ENCODE peak calls at places on chromosomes 12 and 14, in four cellular contexts. One of them, this sample, is unnamed. For H3K36me3, the result is how much of the 10 kb centered on the place peaks cover.

GRCh38 chr12:25670076-25671055 is 117.3 kb upstream of the LMNTD1 start:
- DNase-seq in pancreas: no peak
- DNase-seq in heart right ventricle: no peak
- DNase-seq in MM.1S: no peak
- DNase-seq in this sample: no peak

GRCh38 chr14:62084020-62084419 is 321.8 kb downstream of the SNAPC1 start:
- DNase-seq in pancreas: no peak
- DNase-seq in heart right ventricle: no peak
- DNase-seq in MM.1S: no peak
- DNase-seq in this sample: no peak

GRCh38 chr12:117363263-117363662 is 1.8 kb upstream of the NOS1 start:
- DNase-seq in pancreas: no peak
- DNase-seq in heart right ventricle: no peak
- DNase-seq in MM.1S: no peak
- DNase-seq in this sample: no peak

GRCh38 chr14:102437997-102438922 is 71.3 kb downstream of the ANKRD9 start:
- DNase-seq in pancreas: peak
- DNase-seq in heart right ventricle: peak
- DNase-seq in MM.1S: peak
- DNase-seq in this sample: peak

GRCh38 chr12:13915096-13915495 is 66.3 kb downstream of the GRIN2B start:
- DNase-seq in pancreas: no peak
- DNase-seq in heart right ventricle: no peak
- DNase-seq in MM.1S: no peak
- DNase-seq in this sample: no peak

GRCh38 chr12:12909995-12910391 is 18.6 kb downstream of the GPRC5A start:
- DNase-seq in pancreas: no peak
- DNase-seq in heart right ventricle: no peak
- DNase-seq in MM.1S: no peak
- DNase-seq in this sample: no peak

GRCh38 chr14:90275820-90276219 is 19.5 kb downstream of the PSMC1 start:
- DNase-seq in pancreas: no peak
- DNase-seq in heart right ventricle: no peak
- DNase-seq in MM.1S: no peak
- DNase-seq in this sample: no peak

GRCh38 chr12:86627001-86627400 is 370.8 kb upstream of the MGAT4C start:
- DNase-seq in pancreas: no peak
- DNase-seq in heart right ventricle: no peak
- DNase-seq in MM.1S: no peak
- DNase-seq in this sample: no peak

GRCh38 chr12:6158749-6159148 is 34.3 kb upstream of the VWF start:
- DNase-seq in pancreas: no peak
- DNase-seq in heart right ventricle: no peak
- DNase-seq in MM.1S: no peak
- DNase-seq in this sample: no peak

GRCh38 chr12:6226002-6226700 is 26.0 kb downstream of the CD9 start:
- DNase-seq in pancreas: no peak
- DNase-seq in heart right ventricle: peak
- DNase-seq in MM.1S: no peak
- DNase-seq in this sample: no peak

GRCh38 chr12:106296179-106296877 is 6.2 kb upstream of the TCP11L2 start:
- DNase-seq in pancreas: no peak
- DNase-seq in heart right ventricle: no peak
- DNase-seq in MM.1S: no peak
- DNase-seq in this sample: no peak

GRCh38 chr12:44774815-44775411 is 101.2 kb downstream of the NELL2 start:
- DNase-seq in pancreas: peak
- DNase-seq in heart right ventricle: no peak
- DNase-seq in MM.1S: no peak
- DNase-seq in this sample: peak

GRCh38 chr12:58888131-58888783 is 32.0 kb downstream of the LRIG3 start:
- DNase-seq in pancreas: peak
- DNase-seq in heart right ventricle: peak
- DNase-seq in MM.1S: no peak
- DNase-seq in this sample: no peak

GRCh38 chr14:26163761-26164160 is 434.1 kb downstream of the NOVA1 start:
- DNase-seq in pancreas: no peak
- DNase-seq in heart right ventricle: no peak
- DNase-seq in MM.1S: no peak
- DNase-seq in this sample: no peak

GRCh38 chr12:20792971-20793370 is 17.5 kb upstream of the SLCO1B3 start:
- DNase-seq in pancreas: no peak
- DNase-seq in heart right ventricle: no peak
- DNase-seq in MM.1S: no peak
- DNase-seq in this sample: no peak

GRCh38 chr12:63064080-63064479 is 86.9 kb downstream of the AVPR1A start:
- DNase-seq in pancreas: no peak
- DNase-seq in heart right ventricle: no peak
- DNase-seq in MM.1S: no peak
- DNase-seq in this sample: no peak

GRCh38 chr12:70258605-70259403 is 15.6 kb downstream of the CNOT2 start:
- DNase-seq in pancreas: no peak
- DNase-seq in heart right ventricle: no peak
- DNase-seq in MM.1S: no peak
- DNase-seq in this sample: no peak

GRCh38 chr12:64746663-64747062 is 12.5 kb downstream of the GNS start:
- DNase-seq in pancreas: no peak
- DNase-seq in heart right ventricle: no peak
- DNase-seq in MM.1S: no peak
- DNase-seq in this sample: no peak

GRCh38 chr12:26723379-26724308 is 109.3 kb downstream of the ITPR2 start:
- DNase-seq in pancreas: no peak
- DNase-seq in heart right ventricle: no peak
- DNase-seq in MM.1S: peak
- DNase-seq in this sample: no peak

GRCh38 chr12:124675881-124676688 is 108.7 kb upstream of the NCOR2 start:
- DNase-seq in pancreas: no peak
- DNase-seq in heart right ventricle: no peak
- DNase-seq in MM.1S: no peak
- DNase-seq in this sample: no peak

GRCh38 chr12:3187846-3188755 is 110.9 kb downstream of the TSPAN9 start:
- DNase-seq in pancreas: no peak
- DNase-seq in heart right ventricle: no peak
- DNase-seq in MM.1S: no peak
- DNase-seq in this sample: no peak

GRCh38 chr12:91361864-91362263 is 179.2 kb upstream of the DCN start:
- DNase-seq in pancreas: no peak
- DNase-seq in heart right ventricle: no peak
- DNase-seq in MM.1S: peak
- DNase-seq in this sample: peak

GRCh38 chr12:118534003-118534402 is 157.6 kb downstream of the SUDS3 start:
- DNase-seq in pancreas: no peak
- DNase-seq in heart right ventricle: no peak
- DNase-seq in MM.1S: no peak
- DNase-seq in this sample: no peak

GRCh38 chr12:5262885-5263284 is 169.0 kb upstream of the NTF3 start:
- DNase-seq in pancreas: no peak
- DNase-seq in heart right ventricle: no peak
- DNase-seq in MM.1S: no peak
- DNase-seq in this sample: no peak

GRCh38 chr14:36848213-36848612 is 186.6 kb downstream of the PAX9 start:
- DNase-seq in pancreas: no peak
- DNase-seq in heart right ventricle: no peak
- DNase-seq in MM.1S: no peak
- DNase-seq in this sample: no peak

GRCh38 chr14:58861546-58861945 is 223.8 kb downstream of the DACT1 start:
- DNase-seq in pancreas: no peak
- DNase-seq in heart right ventricle: no peak
- DNase-seq in MM.1S: no peak
- DNase-seq in this sample: no peak

GRCh38 chr12:47039756-47040155 is 39.7 kb upstream of the PCED1B start:
- DNase-seq in pancreas: no peak
- DNase-seq in heart right ventricle: no peak
- DNase-seq in MM.1S: no peak
- DNase-seq in this sample: no peak

GRCh38 chr14:81940636-81941035 is 407.0 kb upstream of the SEL1L start:
- DNase-seq in pancreas: no peak
- DNase-seq in heart right ventricle: no peak
- DNase-seq in MM.1S: no peak
- DNase-seq in this sample: no peak

GRCh38 chr14:94805726-94806288 is 35.9 kb upstream of the GSC start:
- DNase-seq in pancreas: peak
- DNase-seq in heart right ventricle: no peak
- DNase-seq in MM.1S: no peak
- DNase-seq in this sample: no peak

GRCh38 chr14:70555890-70556289 is 21.1 kb upstream of the ADAM20 start:
- DNase-seq in pancreas: peak
- DNase-seq in heart right ventricle: peak
- DNase-seq in MM.1S: no peak
- DNase-seq in this sample: no peak

GRCh38 chr12:113876160-113876559 is 90.0 kb downstream of the RBM19 start:
- DNase-seq in pancreas: no peak
- DNase-seq in heart right ventricle: no peak
- DNase-seq in MM.1S: no peak
- DNase-seq in this sample: no peak

GRCh38 chr12:6430124-6430989 is 14.4 kb upstream of the CD27 start:
- DNase-seq in pancreas: peak
- DNase-seq in heart right ventricle: peak
- DNase-seq in MM.1S: no peak
- DNase-seq in this sample: peak

GRCh38 chr12:31245822-31246469 is 80.0 kb downstream of the SINHCAF start:
- DNase-seq in pancreas: no peak
- DNase-seq in heart right ventricle: no peak
- DNase-seq in MM.1S: peak
- DNase-seq in this sample: no peak

GRCh38 chr12:116222358-116222757 is 55.1 kb downstream of the MED13L start:
- DNase-seq in pancreas: peak
- DNase-seq in heart right ventricle: peak
- DNase-seq in MM.1S: no peak
- DNase-seq in this sample: no peak
- H3K36me3 ChIP-seq in pancreas: under half
- H3K36me3 ChIP-seq in heart right ventricle: under half
- H3K36me3 ChIP-seq in MM.1S: under half
- H3K36me3 ChIP-seq in this sample: under half

DNA sequence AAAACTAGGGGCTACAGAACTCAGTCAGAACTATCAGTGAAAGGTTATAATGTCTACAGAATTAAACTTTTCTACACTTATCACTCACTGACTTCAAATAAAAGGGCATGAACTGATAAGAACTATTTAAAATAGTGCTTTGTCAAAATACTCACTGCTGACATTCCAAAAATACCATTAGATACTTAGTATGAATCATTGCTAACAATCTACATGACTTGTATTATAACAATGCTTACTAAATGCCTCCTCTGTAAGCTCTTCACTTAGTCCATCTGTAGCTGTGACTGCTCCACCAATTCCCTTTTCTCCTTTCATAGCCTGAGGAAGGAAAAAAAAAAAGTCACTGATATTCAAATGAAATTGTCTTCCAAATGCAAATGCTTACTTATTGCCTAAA is 17.0 kb downstream of the NFYB start:
- DNase-seq in pancreas: no peak
- DNase-seq in heart right ventricle: no peak
- DNase-seq in MM.1S: no peak
- DNase-seq in this sample: no peak
- H3K36me3 ChIP-seq in pancreas: under half
- H3K36me3 ChIP-seq in heart right ventricle: half or more
- H3K36me3 ChIP-seq in MM.1S: under half
- H3K36me3 ChIP-seq in this sample: under half

DNA sequence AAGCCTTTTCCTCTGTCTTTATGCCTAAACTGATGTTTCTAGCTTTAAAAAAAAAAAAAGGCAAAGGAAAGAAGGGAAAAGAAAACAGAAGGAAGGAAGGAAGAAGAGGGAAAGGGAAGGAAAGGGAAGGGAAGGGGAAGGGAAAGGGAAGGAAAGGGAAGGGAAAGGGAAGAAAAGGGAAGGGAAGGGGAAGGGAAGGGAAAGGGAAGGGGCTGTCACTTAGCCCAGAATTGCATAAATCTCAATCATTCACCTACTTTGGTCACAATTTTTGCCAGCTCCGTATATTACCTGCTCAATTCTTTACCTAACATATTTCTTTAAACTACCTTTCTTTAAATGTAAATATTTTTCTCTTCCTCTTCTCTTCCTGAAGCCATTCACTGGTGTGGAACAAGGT is 26.8 kb downstream of the CIT start:
- DNase-seq in pancreas: no peak
- DNase-seq in heart right ventricle: no peak
- DNase-seq in MM.1S: no peak
- DNase-seq in this sample: no peak
- H3K36me3 ChIP-seq in pancreas: under half
- H3K36me3 ChIP-seq in heart right ventricle: under half
- H3K36me3 ChIP-seq in MM.1S: under half
- H3K36me3 ChIP-seq in this sample: under half

GRCh38 chr14:73198253-73198652 is 39.1 kb upstream of the PAPLN start:
- DNase-seq in pancreas: no peak
- DNase-seq in heart right ventricle: no peak
- DNase-seq in MM.1S: no peak
- DNase-seq in this sample: no peak

GRCh38 chr14:73207615-73208014 is 29.7 kb upstream of the PAPLN start:
- DNase-seq in pancreas: no peak
- DNase-seq in heart right ventricle: no peak
- DNase-seq in MM.1S: no peak
- DNase-seq in this sample: no peak

GRCh38 chr14:73208846-73209245 is 28.5 kb upstream of the PAPLN start:
- DNase-seq in pancreas: no peak
- DNase-seq in heart right ventricle: no peak
- DNase-seq in MM.1S: no peak
- DNase-seq in this sample: no peak

GRCh38 chr14:73208390-73208789 is 28.9 kb upstream of the PAPLN start:
- DNase-seq in pancreas: no peak
- DNase-seq in heart right ventricle: no peak
- DNase-seq in MM.1S: no peak
- DNase-seq in this sample: no peak

GRCh38 chr14:73203527-73203926 is 33.8 kb upstream of the PAPLN start:
- DNase-seq in pancreas: no peak
- DNase-seq in heart right ventricle: no peak
- DNase-seq in MM.1S: no peak
- DNase-seq in this sample: no peak
- H3K36me3 ChIP-seq in pancreas: under half
- H3K36me3 ChIP-seq in heart right ventricle: half or more
- H3K36me3 ChIP-seq in MM.1S: under half
- H3K36me3 ChIP-seq in this sample: under half

GRCh38 chr14:99460793-99461192 is 19.9 kb downstream of the SETD3 start:
- DNase-seq in pancreas: no peak
- DNase-seq in heart right ventricle: no peak
- DNase-seq in MM.1S: no peak
- DNase-seq in this sample: no peak
- H3K36me3 ChIP-seq in pancreas: under half
- H3K36me3 ChIP-seq in heart right ventricle: half or more
- H3K36me3 ChIP-seq in MM.1S: under half
- H3K36me3 ChIP-seq in this sample: under half

This sample was measured in CD8-positive, alpha-beta memory T cell.